ENCODE peak calls at places on chromosomes 1 and 21, in five cellular contexts. V is H1, I is HepG2, H is K562, L is A549. F is an unnamed sample.

GRCh38 chr1:225746361-225747179 is 31.1 kb upstream of the SRP9 start:
- DNase-seq in L (peak; percentile 89), V (peak; percentile 82), I (peak; percentile 85), H (no peak), F (peak; percentile 90)

GRCh38 chr1:185704181-185704580 is 30.0 kb upstream of the HMCN1 start:
- DNase-seq in V (no peak), I (no peak), L (no peak), H (no peak), F (no peak)

GRCh38 chr1:26171084-26172072 is at the start of gene ZNF593OS:
- DNase-seq in V (no peak), H (no peak), L (no peak), I (no peak), F (no peak)

GRCh38 chr1:8913457-8913856 is 32.2 kb upstream of the CA6 start:
- DNase-seq in H (no peak), I (peak; percentile 86), L (no peak), V (no peak), F (no peak)

GRCh38 chr21:24895885-24896734 is 711.2 kb downstream of the MRPL39 start:
- DNase-seq in L (no peak), I (no peak), V (no peak), H (no peak), F (peak; percentile 25)

GRCh38 chr1:109113787-109114568 is at the start of gene ELAPOR1:
- DNase-seq in V (no peak), H (no peak), L (no peak), I (no peak), F (peak; percentile 19)

GRCh38 chr1:245560460-245560859 is 405.7 kb downstream of the KIF26B start:
- DNase-seq in I (no peak), L (no peak), H (no peak), V (no peak), F (no peak)

GRCh38 chr1:187445066-187445465 is 616.3 kb downstream of the PLA2G4A start:
- DNase-seq in H (no peak), L (no peak), V (no peak), I (no peak), F (peak; percentile 12)

GRCh38 chr1:186202174-186202843 is 172.7 kb downstream of the TPR start:
- DNase-seq in V (no peak), H (no peak), I (no peak), L (no peak), F (no peak)

GRCh38 chr1:153262462-153263157 is 3.1 kb downstream of the LORICRIN start:
- DNase-seq in I (no peak), L (no peak), V (no peak), H (no peak), F (no peak)

GRCh38 chr1:97505289-97505688 is 415.5 kb downstream of the DPYD start:
- DNase-seq in L (no peak), V (no peak), H (no peak), I (no peak), F (no peak)

GRCh38 chr21:36542312-36543101 is 62.6 kb upstream of the CLDN14 start:
- DNase-seq in I (no peak), V (peak; percentile 25), L (no peak), H (no peak), F (no peak)

GRCh38 chr1:206012086-206012859 is 9.1 kb upstream of the RAB7B start:
- DNase-seq in I (peak; percentile 29), V (no peak), H (peak; percentile 37), L (no peak), F (no peak)

GRCh38 chr1:223479718-223480425 is 86.7 kb downstream of the CCDC185 start:
- DNase-seq in H (no peak), V (no peak), L (peak; percentile 11), I (no peak), F (no peak)

GRCh38 chr1:225747566-225747965 is 30.1 kb upstream of the SRP9 start:
- DNase-seq in I (no peak), L (no peak), V (no peak), H (no peak), F (no peak)

GRCh38 chr1:5943373-5944068 is 48.7 kb downstream of the NPHP4 start:
- DNase-seq in I (no peak), L (no peak), V (no peak), H (no peak), F (no peak)

GRCh38 chr1:215082532-215083407 is at the start of gene KCNK2:
- DNase-seq in L (no peak), H (no peak), V (no peak), I (no peak), F (peak; percentile 52)

GRCh38 chr1:1219341-1219740 is 5.4 kb upstream of the TNFRSF4 start:
- DNase-seq in I (no peak), L (no peak), H (no peak), V (no peak), F (no peak)

DNA sequence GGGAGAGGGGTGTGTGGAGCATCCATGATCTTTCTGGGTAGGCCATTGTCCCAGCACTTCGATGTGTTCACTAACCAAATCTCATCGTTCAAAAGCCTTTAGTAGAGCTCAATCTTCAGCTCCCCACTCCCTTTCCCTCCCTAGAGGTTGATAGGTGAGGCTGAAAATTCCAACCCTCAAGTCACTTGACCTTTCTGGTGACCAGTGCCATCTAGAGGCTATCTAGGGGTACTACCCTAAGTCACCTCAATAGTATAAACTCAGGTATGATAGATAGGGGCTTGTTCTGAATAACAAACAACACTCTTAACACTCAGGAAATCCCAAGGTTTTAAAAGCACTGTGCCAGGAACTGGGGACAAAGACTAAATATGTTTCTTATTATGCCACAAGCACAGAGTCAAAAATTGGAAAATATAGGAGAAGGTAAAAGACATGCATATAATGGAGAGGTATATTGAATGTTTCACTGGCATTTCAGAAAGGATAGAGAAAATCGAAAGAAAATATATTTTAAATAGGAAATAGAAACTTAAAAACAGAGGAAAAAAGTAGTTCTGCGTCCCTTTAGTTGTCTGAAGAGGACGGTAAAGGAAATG is 42.9 kb upstream of the CD53 start:
- DNase-seq in I (peak; percentile 54), L (peak; percentile 42), H (peak; percentile 62), V (peak; percentile 15), F (peak; percentile 17)
- TF ChIP-seq MAFK in I (no peak), L (no peak), H (no peak), V (no peak), F (no peak)

GRCh38 chr1:116255486-116255885 is 117.6 kb upstream of the ATP1A1 start:
- DNase-seq in H (no peak), V (no peak), L (no peak), I (no peak), F (no peak)

GRCh38 chr1:116254776-116255175 is 118.3 kb upstream of the ATP1A1 start:
- DNase-seq in L (no peak), V (no peak), H (no peak), I (no peak), F (no peak)

GRCh38 chr1:116255933-116256649 is 117.0 kb upstream of the ATP1A1 start:
- DNase-seq in V (no peak), L (no peak), I (no peak), H (no peak), F (no peak)

GRCh38 chr1:116258668-116259419 is 114.2 kb upstream of the ATP1A1 start:
- DNase-seq in I (no peak), V (no peak), H (no peak), L (no peak), F (no peak)

DNA sequence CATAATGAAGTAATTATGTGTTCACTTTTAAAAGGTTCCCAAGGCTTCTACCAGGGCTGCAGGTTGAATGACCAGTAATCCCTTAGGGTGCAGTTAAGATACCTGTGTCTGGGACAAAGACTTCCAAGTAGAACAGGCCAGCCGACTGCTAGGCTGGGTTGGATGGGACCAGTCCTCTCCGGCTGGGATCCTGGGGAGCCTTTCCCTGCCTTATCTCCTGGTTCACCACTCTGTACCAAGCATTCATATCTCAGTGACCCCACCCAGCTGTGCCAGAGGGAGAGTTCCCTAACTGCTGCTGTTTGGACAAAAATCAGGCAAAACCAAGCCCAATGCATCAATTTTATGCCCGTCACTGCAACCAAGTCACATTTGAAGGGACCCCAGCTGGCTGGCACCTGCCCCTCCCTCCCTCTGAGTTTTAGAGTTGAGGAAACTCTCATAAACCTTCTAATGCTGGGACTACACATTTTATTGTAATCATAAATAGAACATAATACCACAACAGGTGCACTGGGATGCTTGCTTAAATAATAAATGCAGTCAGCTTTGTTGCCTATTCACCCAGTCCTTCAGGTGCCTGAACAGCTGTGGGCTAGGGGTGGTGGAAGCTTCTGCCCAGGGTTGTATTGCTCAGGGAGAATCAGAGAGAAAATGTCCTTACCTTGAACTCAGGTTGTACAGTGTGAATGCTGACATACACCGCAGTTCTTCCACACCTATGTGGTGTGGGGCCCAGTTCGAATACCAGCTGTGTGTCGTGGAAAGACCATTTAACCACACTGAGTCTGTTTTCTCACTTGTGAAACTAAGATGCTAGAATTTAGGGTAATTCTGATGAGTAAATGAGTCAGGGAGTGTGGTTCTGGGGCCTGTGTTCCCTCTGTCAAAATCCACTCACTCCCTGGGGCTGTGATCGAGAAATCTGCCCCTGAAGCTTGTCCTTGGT is 115.9 kb upstream of the ATP1A1 start:
- DNase-seq in V (no peak), H (no peak), L (no peak), I (no peak), F (no peak)
- TF ChIP-seq MAFK in V (no peak), H (no peak), L (no peak), I (no peak), F (no peak)

GRCh38 chr1:82578086-82578726 is 777.5 kb downstream of the ADGRL2 start:
- DNase-seq in L (no peak), V (no peak), I (no peak), H (no peak), F (no peak)
- TF ChIP-seq MAFK in L (no peak), V (no peak), I (no peak), H (no peak), F (no peak)

DNA sequence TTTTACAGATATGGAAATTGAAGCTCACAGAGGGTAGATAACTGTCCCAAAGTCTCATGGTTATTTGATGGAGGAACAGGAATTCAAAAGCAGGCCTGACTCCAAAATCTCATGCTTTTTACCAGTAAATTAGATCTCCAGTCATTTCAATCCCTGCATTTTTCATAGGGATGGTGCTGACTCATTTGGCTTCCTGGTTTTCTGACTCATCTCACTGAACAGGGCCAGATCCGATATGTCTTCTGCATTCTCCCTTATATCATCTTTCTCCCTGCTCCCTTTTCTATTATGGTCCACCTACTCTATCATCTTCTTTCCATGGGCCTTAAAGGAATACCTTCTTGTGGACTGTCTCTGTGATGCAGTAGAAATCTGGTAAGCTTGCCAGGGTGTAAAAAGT is 187.2 kb downstream of the FGGY start:
- DNase-seq in H (peak; percentile 13), V (no peak), L (peak; percentile 23), I (no peak), F (peak; percentile 94)
- TF ChIP-seq MAFK in H (peak; percentile 39), V (no peak), L (no peak), I (no peak), F (no peak)

DNA sequence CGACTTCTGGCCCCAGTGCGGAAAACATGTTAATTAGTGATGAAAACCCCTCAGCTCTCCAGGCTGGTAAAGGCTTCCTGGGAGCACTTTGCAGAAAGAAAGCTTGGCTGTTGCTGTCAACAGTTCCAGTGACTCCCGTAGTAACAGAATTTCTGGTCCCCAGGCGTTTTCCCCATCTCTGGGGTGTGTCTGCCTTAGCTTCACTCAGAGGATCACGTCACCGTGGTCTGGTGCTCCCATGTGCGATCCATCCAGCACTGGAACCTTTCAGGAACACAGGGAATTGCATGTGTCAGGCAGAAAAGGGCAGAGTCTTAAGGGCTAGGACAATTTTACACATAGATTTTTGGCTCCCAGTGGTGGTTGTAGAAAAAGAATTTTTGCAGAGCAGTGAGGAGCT is 470.4 kb upstream of the USP24 start:
- DNase-seq in H (no peak), I (no peak), V (no peak), L (no peak), F (no peak)
- TF ChIP-seq MAFK in H (no peak), I (no peak), V (no peak), L (no peak), F (no peak)

GRCh38 chr1:51843948-51844347 is 34.6 kb downstream of the NRDC start:
- DNase-seq in V (no peak), I (no peak), L (no peak), H (peak; percentile 35), F (no peak)
- TF ChIP-seq MAFK in V (no peak), I (no peak), L (no peak), H (no peak), F (no peak)